ENCODE peak calls at places on chromosomes 1 and 21, in four cellular contexts. N is activated T-helper 1 cell treated with anti-CD3 and anti-CD28 coated beads, Interleukin-12 subunit alpha, Interleukin-12 subunit beta, Interleukin-2, Interleukin-4 antibody, amounts not matched to agents 30 ng/mL and 10 ng/mL and 1 ng/mL, durations not matched to agents 14 hours and 24 hours and 36 hours; S is HT1080; G is EH. Z is an unnamed sample.
A peak's percentile ranks its signal among the peaks of the same experiment; 100 is the strongest.

GRCh38 chr1:150272379-150272840 is at the start of gene C1orf54:
- DNase-seq in G (peak; percentile 76), S (no peak), N (no peak), Z (no peak)

GRCh38 chr1:198913667-198914066 is 274.8 kb downstream of the PTPRC start:
- DNase-seq in G (peak; percentile 68), N (no peak), S (no peak), Z (no peak)

GRCh38 chr1:117389284-117389683 is 22.0 kb downstream of the MAN1A2 start:
- DNase-seq in G (no peak), N (no peak), S (no peak), Z (no peak)

GRCh38 chr1:110196917-110197782 is 13.0 kb upstream of the KCNC4 start:
- DNase-seq in N (peak; percentile 40), S (peak; percentile 48), G (peak; percentile 50), Z (no peak)

GRCh38 chr1:183744132-183744913 is 60.6 kb upstream of the RGL1 start:
- DNase-seq in S (no peak), G (no peak), N (no peak), Z (no peak)

GRCh38 chr1:184163674-184164470 is 112.3 kb downstream of the TSEN15 start:
- DNase-seq in N (peak; percentile 20), G (peak; percentile 91), S (peak; percentile 69), Z (no peak)

GRCh38 chr1:8679929-8680504 is 137.4 kb downstream of the RERE start:
- DNase-seq in G (no peak), S (no peak), N (no peak), Z (no peak)

GRCh38 chr1:230747139-230747730 is at the start of gene CAPN9:
- DNase-seq in S (no peak), N (no peak), G (no peak), Z (no peak)

GRCh38 chr1:26710811-26711210 is 15.0 kb downstream of the ARID1A start:
- DNase-seq in N (no peak), G (no peak), S (no peak), Z (no peak)

GRCh38 chr1:230917284-230918135 is 49.2 kb upstream of the C1orf198 start:
- DNase-seq in G (peak; percentile 75), S (peak; percentile 39), N (peak; percentile 44), Z (no peak)

GRCh38 chr21:41669533-41669830 is 97.4 kb downstream of the RIPK4 start:
- DNase-seq in N (no peak), S (no peak), G (no peak), Z (no peak)

GRCh38 chr1:243621973-243622372 is 228.1 kb downstream of the AKT3 start:
- DNase-seq in G (peak; percentile 64), S (no peak), N (no peak), Z (no peak)

GRCh38 chr1:113536182-113536780 is 146.0 kb downstream of the MAGI3 start:
- DNase-seq in N (no peak), S (no peak), G (peak; percentile 54), Z (no peak)

GRCh38 chr1:96365596-96365995 is 356.0 kb upstream of the PTBP2 start:
- DNase-seq in G (peak; percentile 31), N (no peak), S (no peak), Z (no peak)

GRCh38 chr1:73998348-73998959 is 199.5 kb downstream of the LRRIQ3 start:
- DNase-seq in N (no peak), S (peak; percentile 37), G (peak; percentile 10), Z (no peak)

GRCh38 chr1:89911186-89911976 is 83.5 kb upstream of the ZNF326 start:
- DNase-seq in S (no peak), N (no peak), G (no peak), Z (no peak)

GRCh38 chr1:16122916-16123315 is 33.0 kb downstream of the EPHA2 start:
- DNase-seq in S (peak; percentile 53), G (peak; percentile 70), N (no peak), Z (peak; percentile 85)

GRCh38 chr1:43552059-43552742 is 21.5 kb downstream of the PTPRF start:
- DNase-seq in S (no peak), G (no peak), N (no peak), Z (no peak)

GRCh38 chr1:243325305-243325890 is 69.6 kb downstream of the SDCCAG8 start:
- DNase-seq in N (no peak), S (peak; percentile 44), G (peak; percentile 73), Z (peak; percentile 15)

GRCh38 chr1:70319750-70320149 is 34.8 kb downstream of the ANKRD13C start:
- DNase-seq in S (peak; percentile 82), N (no peak), G (peak; percentile 92), Z (peak; percentile 45)

GRCh38 chr1:22717038-22717758 is 6.6 kb downstream of the EPHB2 start:
- DNase-seq in S (no peak), N (no peak), G (no peak), Z (no peak)

GRCh38 chr1:80250573-80251168 is 1244.1 kb upstream of the ADGRL4 start:
- DNase-seq in N (no peak), S (no peak), G (no peak), Z (no peak)

GRCh38 chr21:45767071-45768006 is 123.8 kb downstream of the PCBP3 start:
- DNase-seq in N (no peak), S (peak; percentile 26), G (no peak), Z (no peak)

GRCh38 chr1:223214272-223214807 is 71.3 kb upstream of the TLR5 start:
- DNase-seq in G (no peak), N (no peak), S (no peak), Z (no peak)

GRCh38 chr1:29339176-29339575 is 102.9 kb downstream of the PTPRU start:
- DNase-seq in S (no peak), G (no peak), N (no peak), Z (no peak)

GRCh38 chr1:1090424-1091343 is 16.6 kb upstream of the RNF223 start:
- DNase-seq in G (no peak), S (no peak), N (no peak), Z (no peak)